ENCODE peak calls at places on chromosome 9, in five cellular contexts. R is NCI-H345; D is CD8-positive, alpha-beta T cell; M is amniotic stem cell; E is bronchial epithelial cell. Q is an unnamed sample.

GRCh38 chr9:95508242-95508967 is 8.4 kb downstream of the PTCH1 start:
- DNase-seq in R (peak; percentile 31), D (no peak), M (no peak), E (no peak), Q (no peak)

GRCh38 chr9:125432715-125433385 is 171.2 kb downstream of the GAPVD1 start:
- DNase-seq in R (no peak), D (no peak), M (no peak), E (no peak), Q (no peak)

GRCh38 chr9:13586726-13587392 is 307.4 kb upstream of the MPDZ start:
- DNase-seq in R (no peak), D (no peak), M (no peak), E (no peak), Q (no peak)

GRCh38 chr9:131833083-131833482 is 93.2 kb upstream of the RAPGEF1 start:
- DNase-seq in R (no peak), D (no peak), M (no peak), E (no peak), Q (no peak)

GRCh38 chr9:128625391-128626145 is 31.1 kb downstream of the DYNC2I2 start:
- DNase-seq in R (no peak), D (no peak), M (no peak), E (no peak), Q (no peak)

GRCh38 chr9:116322521-116322920 is 168.9 kb downstream of the PAPPA start:
- DNase-seq in R (no peak), D (no peak), M (no peak), E (no peak), Q (no peak)

GRCh38 chr9:27701664-27702063 is 128.4 kb upstream of the C9orf72 start:
- DNase-seq in R (no peak), D (no peak), M (no peak), E (peak; percentile 8), Q (no peak)

GRCh38 chr9:3824589-3824988 is 298.8 kb upstream of the RFX3 start:
- DNase-seq in R (no peak), D (no peak), M (no peak), E (no peak), Q (no peak)

GRCh38 chr9:135388530-135388929 is 91.1 kb upstream of the PPP1R26 start:
- DNase-seq in R (no peak), D (no peak), M (no peak), E (no peak), Q (no peak)

Q was measured in Panc1.